ENCODE peak calls at places on chromosomes 3 and 15, in ten cellular contexts. V is psoas muscle, R is right lobe of liver, C is stomach, B is neural progenitor cell, D is fibroblast of lung, J is GM23248, W is right cardiac atrium, A is lower leg skin, F is esophagus squamous epithelium. K is an unnamed sample.

GRCh38 chr15:76787273-76787672 is 117.9 kb downstream of the SCAPER start:
- DNase-seq in F (no peak), B (no peak), W (no peak), A (no peak), C (no peak), J (no peak), R (no peak), D (no peak), V (no peak), K (no peak)

GRCh38 chr3:43001094-43001553 is 22.0 kb downstream of the GASK1A start:
- DNase-seq in C (peak; percentile 80), F (no peak), A (peak; percentile 85), W (peak; percentile 89), B (no peak), V (peak; percentile 93), D (peak; percentile 100), R (peak; percentile 82), J (peak; percentile 93), K (no peak)

GRCh38 chr3:155131104-155131503 is 51.0 kb downstream of the MME start:
- DNase-seq in D (peak; percentile 60), F (no peak), V (no peak), B (no peak), A (no peak), R (no peak), C (no peak), J (peak; percentile 47), W (no peak), K (no peak)

GRCh38 chr15:65092911-65093792 is 16.6 kb downstream of the KBTBD13 start:
- DNase-seq in A (no peak), W (no peak), D (no peak), V (no peak), J (no peak), F (no peak), B (no peak), C (no peak), R (no peak), K (no peak)

GRCh38 chr3:194475978-194476377 is 10.8 kb downstream of the ATP13A3 start:
- DNase-seq in D (no peak), F (no peak), A (no peak), B (no peak), C (no peak), R (no peak), V (no peak), W (no peak), J (peak; percentile 14), K (no peak)

GRCh38 chr3:89250742-89251141 is 143.3 kb downstream of the EPHA3 start:
- DNase-seq in C (no peak), F (no peak), W (no peak), R (no peak), B (no peak), J (no peak), D (no peak), V (no peak), A (no peak), K (no peak)

GRCh38 chr3:108474581-108474980 is 35.8 kb downstream of the MYH15 start:
- DNase-seq in V (no peak), B (no peak), A (no peak), C (no peak), D (peak; percentile 18), R (no peak), W (no peak), F (no peak), J (no peak), K (no peak)

GRCh38 chr15:76991741-76992645 is 2.9 kb upstream of the PSTPIP1 start:
- DNase-seq in C (no peak), D (no peak), V (no peak), B (no peak), A (no peak), F (no peak), R (peak; percentile 62), W (no peak), J (no peak), K (no peak)

GRCh38 chr3:75655501-75655904 is 8.6 kb upstream of the FRG2C start:
- DNase-seq in V (no peak), D (no peak), F (no peak), A (no peak), C (no peak), R (no peak), B (peak; percentile 61), J (no peak), W (no peak), K (no peak)

GRCh38 chr3:34107669-34108068 is 309.2 kb downstream of the PDCD6IP start:
- DNase-seq in F (no peak), D (no peak), A (no peak), J (no peak), R (no peak), W (no peak), B (no peak), C (no peak), V (no peak), K (peak; percentile 37)

GRCh38 chr15:68819451-68820204 is 1.1 kb downstream of the ANP32A start:
- DNase-seq in D (peak; percentile 61), W (peak; percentile 82), C (peak; percentile 37), A (peak; percentile 48), B (peak; percentile 70), F (no peak), R (peak; percentile 73), V (peak; percentile 77), J (peak; percentile 73), K (no peak)

GRCh38 chr15:68541743-68542142 is 37.0 kb upstream of the CORO2B start:
- DNase-seq in F (no peak), W (no peak), D (no peak), V (no peak), B (no peak), C (no peak), J (no peak), A (no peak), R (no peak), K (no peak)

GRCh38 chr3:172607305-172608121 is 84.3 kb upstream of the TNFSF10 start:
- DNase-seq in A (no peak), B (peak; percentile 52), F (no peak), C (no peak), W (no peak), D (peak; percentile 78), V (no peak), R (no peak), J (peak; percentile 86), K (no peak)

GRCh38 chr15:77874071-77874470 is 203.4 kb downstream of the TBC1D2B start:
- DNase-seq in J (no peak), C (no peak), W (peak; percentile 46), R (no peak), D (no peak), B (no peak), A (no peak), F (no peak), V (no peak), K (no peak)

GRCh38 chr3:135337176-135337575 is 542.1 kb downstream of the EPHB1 start:
- DNase-seq in F (no peak), J (no peak), A (no peak), B (no peak), C (no peak), V (peak; percentile 64), W (no peak), R (no peak), D (no peak), K (no peak)

GRCh38 chr3:160781429-160781828 is 25.4 kb downstream of the PPM1L start:
- DNase-seq in A (no peak), R (no peak), C (no peak), W (no peak), D (no peak), F (no peak), V (no peak), J (no peak), B (no peak), K (no peak)
- H3K4me3 ChIP-seq in A (no peak overlapping the region), R (no peak overlapping the region), C (no peak overlapping the region), W (no peak overlapping the region), D (no peak overlapping the region), F (no peak overlapping the region), V (no peak overlapping the region), J (no peak overlapping the region), B (no peak overlapping the region), K (no peak overlapping the region)

DNA sequence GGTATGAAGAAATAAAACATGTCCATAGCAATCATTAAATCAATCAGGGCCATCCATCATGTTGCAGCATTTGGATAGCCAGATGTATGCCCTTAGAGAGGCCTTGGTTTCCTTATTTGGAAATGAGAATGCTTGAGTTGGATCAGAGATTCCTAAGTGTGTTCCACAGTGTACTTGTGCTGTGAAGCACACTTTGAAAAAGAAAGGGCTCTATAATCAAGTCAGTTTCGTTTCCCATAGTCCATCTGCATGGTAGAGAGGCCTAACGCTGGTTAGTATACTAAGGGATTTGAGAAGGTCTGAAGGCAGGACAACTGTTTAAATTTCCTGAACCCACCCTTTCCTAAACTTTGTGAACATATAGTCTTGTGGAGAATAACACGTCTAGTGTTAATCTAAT is 30.9 kb downstream of the RBMS3 start:
- DNase-seq in F (no peak), J (no peak), V (no peak), D (no peak), A (no peak), W (no peak), C (no peak), B (no peak), R (no peak), K (no peak)
- H3K4me3 ChIP-seq in F (no peak overlapping the region), J (no peak overlapping the region), V (no peak overlapping the region), D (no peak overlapping the region), A (no peak overlapping the region), W (no peak overlapping the region), C (no peak overlapping the region), B (no peak overlapping the region), R (no peak overlapping the region), K (no peak overlapping the region)

GRCh38 chr3:184791134-184791533 is 20.8 kb upstream of the VPS8 start:
- DNase-seq in W (no peak), A (no peak), J (no peak), D (no peak), V (no peak), F (no peak), B (no peak), R (no peak), C (peak; percentile 17), K (no peak)
- H3K4me3 ChIP-seq in W (no peak overlapping the region), A (no peak overlapping the region), J (no peak overlapping the region), D (no peak overlapping the region), V (no peak overlapping the region), F (no peak overlapping the region), B (no peak overlapping the region), R (no peak overlapping the region), C (no peak overlapping the region), K (no peak overlapping the region)

GRCh38 chr15:60391722-60392340 is 6.0 kb downstream of the ANXA2 start:
- DNase-seq in A (no peak), B (no peak), R (no peak), C (no peak), J (peak; percentile 53), F (no peak), W (no peak), V (no peak), D (no peak), K (no peak)

GRCh38 chr15:60390231-60390630 is 7.6 kb downstream of the ANXA2 start:
- DNase-seq in R (no peak), A (no peak), V (no peak), D (no peak), C (no peak), B (no peak), F (no peak), J (peak; percentile 52), W (no peak), K (no peak)

GRCh38 chr15:60389261-60390077 is 8.3 kb downstream of the ANXA2 start:
- DNase-seq in F (no peak), D (no peak), R (no peak), A (no peak), B (no peak), V (no peak), C (no peak), J (peak; percentile 45), W (no peak), K (no peak)

GRCh38 chr15:60392601-60392985 is 5.2 kb downstream of the ANXA2 start:
- DNase-seq in D (peak; percentile 78), A (no peak), B (no peak), W (no peak), F (no peak), J (peak; percentile 94), V (no peak), R (no peak), C (no peak), K (no peak)

GRCh38 chr15:60390931-60391501 is 6.8 kb downstream of the ANXA2 start:
- DNase-seq in C (peak; percentile 42), R (no peak), V (peak; percentile 77), A (no peak), D (peak; percentile 85), W (peak; percentile 55), B (peak; percentile 88), F (peak; percentile 20), J (peak; percentile 96), K (no peak)
- H3K4me3 ChIP-seq in C (no peak overlapping the region), R (no peak overlapping the region), V (peak overlapping the region; percentile 80), A (no peak overlapping the region), D (peak overlapping the region; percentile 41), W (no peak overlapping the region), B (no peak overlapping the region), F (no peak overlapping the region), J (peak overlapping the region; percentile 95), K (no peak overlapping the region)

K was measured in GM12864.